ENCODE peak calls at places on chromosomes 2 and 18, in eight cellular contexts. B is ovary, G is thoracic aorta, L is breast epithelium, X is OCI-LY7, D is PC-9, W is pancreas, V is stomach. F is an unnamed sample.

GRCh38 chr2:107168141-107168540 is 282.2 kb upstream of the ST6GAL2 start:
- DNase-seq in B (no peak), G (no peak), L (no peak), X (no peak), D (no peak), W (no peak), V (no peak), F (no peak)

GRCh38 chr2:81550277-81550676 is 1245.7 kb upstream of the LRRTM1 start:
- DNase-seq in B (no peak), G (no peak), L (no peak), X (no peak), D (no peak), W (no peak), V (no peak), F (no peak)

GRCh38 chr2:230849633-230850357 is 14.9 kb upstream of the ITM2C start:
- DNase-seq in B (no peak), G (no peak), L (no peak), X (peak; percentile 48), D (no peak), W (no peak), V (peak; percentile 72), F (no peak)

GRCh38 chr2:62188416-62188815 is 7.5 kb upstream of the B3GNT2 start:
- DNase-seq in B (no peak), G (no peak), L (no peak), X (no peak), D (no peak), W (no peak), V (no peak), F (no peak)

GRCh38 chr2:129711816-129712420 is 267.5 kb upstream of the RAB6C start:
- DNase-seq in B (no peak), G (no peak), L (no peak), X (no peak), D (no peak), W (no peak), V (no peak), F (no peak)

GRCh38 chr18:62294073-62294472 is 31.0 kb upstream of the TNFRSF11A start:
- DNase-seq in B (no peak), G (no peak), L (no peak), X (no peak), D (no peak), W (no peak), V (no peak), F (no peak)

GRCh38 chr2:165295643-165296042 is 56.4 kb downstream of the SCN2A start:
- DNase-seq in B (no peak), G (no peak), L (no peak), X (no peak), D (no peak), W (no peak), V (no peak), F (no peak)

GRCh38 chr2:120791961-120792295 is 56.3 kb downstream of the GLI2 start:
- DNase-seq in B (no peak), G (no peak), L (no peak), X (no peak), D (peak; percentile 75), W (no peak), V (no peak), F (no peak)

GRCh38 chr18:12837747-12838146 is 46.3 kb downstream of the PTPN2 start:
- DNase-seq in B (no peak), G (no peak), L (no peak), X (no peak), D (peak; percentile 77), W (no peak), V (no peak), F (no peak)

GRCh38 chr18:42936289-42936688 is 179.2 kb downstream of the RIT2 start:
- DNase-seq in B (no peak), G (no peak), L (no peak), X (no peak), D (no peak), W (no peak), V (no peak), F (no peak)

GRCh38 chr18:74768096-74768495 is 170.4 kb downstream of the ZNF407 start:
- DNase-seq in B (no peak), G (no peak), L (no peak), X (no peak), D (no peak), W (no peak), V (no peak), F (no peak)

GRCh38 chr2:174666312-174666711 is 68.7 kb upstream of the WIPF1 start:
- DNase-seq in B (no peak), G (no peak), L (no peak), X (no peak), D (no peak), W (no peak), V (no peak), F (no peak)

GRCh38 chr2:3870222-3870621 is 166.8 kb downstream of the DCDC2C start:
- DNase-seq in B (no peak), G (no peak), L (no peak), X (no peak), D (no peak), W (no peak), V (no peak), F (no peak)

GRCh38 chr2:123961576-123961975 is 63.5 kb upstream of the CNTNAP5 start:
- DNase-seq in B (no peak), G (no peak), L (no peak), X (no peak), D (no peak), W (no peak), V (no peak), F (no peak)

GRCh38 chr18:74222710-74223497 is 68.9 kb downstream of the CYB5A start:
- DNase-seq in B (no peak), G (no peak), L (no peak), X (no peak), D (no peak), W (no peak), V (no peak), F (no peak)

GRCh38 chr2:73156539-73157124 is 43.9 kb upstream of the RAB11FIP5 start:
- DNase-seq in B (peak; percentile 32), G (no peak), L (no peak), X (no peak), D (no peak), W (peak; percentile 36), V (peak; percentile 70), F (no peak)

GRCh38 chr2:57075226-57075625 is 891.4 kb downstream of the CCDC85A start:
- DNase-seq in B (no peak), G (no peak), L (no peak), X (no peak), D (no peak), W (no peak), V (no peak), F (no peak)

GRCh38 chr2:58731488-58731869 is 490.4 kb upstream of the FANCL start:
- DNase-seq in B (no peak), G (no peak), L (no peak), X (no peak), D (no peak), W (no peak), V (no peak), F (no peak)

GRCh38 chr18:38606841-38607240 is 1041.2 kb upstream of the CELF4 start:
- DNase-seq in B (no peak), G (no peak), L (no peak), X (no peak), D (no peak), W (no peak), V (no peak), F (no peak)

GRCh38 chr18:49499046-49499637 is 12.1 kb upstream of the C18orf32 start:
- DNase-seq in B (no peak), G (no peak), L (no peak), X (no peak), D (no peak), W (no peak), V (no peak), F (no peak)

GRCh38 chr18:30944773-30945172 is 97.8 kb downstream of the DSC3 start:
- DNase-seq in B (no peak), G (no peak), L (no peak), X (no peak), D (no peak), W (no peak), V (no peak), F (no peak)

GRCh38 chr2:98419977-98420725 is 24.5 kb upstream of the INPP4A start:
- DNase-seq in B (no peak), G (no peak), L (no peak), X (no peak), D (no peak), W (no peak), V (no peak), F (no peak)

GRCh38 chr2:9765611-9766531 is 77.4 kb upstream of the TAF1B start:
- DNase-seq in B (no peak), G (no peak), L (peak; percentile 39), X (no peak), D (no peak), W (no peak), V (no peak), F (no peak)

GRCh38 chr2:10863047-10863446 is 48.7 kb upstream of the KCNF1 start:
- DNase-seq in B (no peak), G (no peak), L (no peak), X (no peak), D (no peak), W (no peak), V (no peak), F (no peak)

GRCh38 chr18:63440219-63440618 is 17.9 kb upstream of the VPS4B start:
- DNase-seq in B (no peak), G (no peak), L (no peak), X (no peak), D (no peak), W (no peak), V (no peak), F (no peak)

GRCh38 chr2:132662742-132663141 is 7.3 kb downstream of the LYPD1 start:
- DNase-seq in B (no peak), G (no peak), L (no peak), X (no peak), D (no peak), W (no peak), V (no peak), F (no peak)

GRCh38 chr2:233112261-233113113 is 52.3 kb downstream of the INPP5D start:
- DNase-seq in B (no peak), G (no peak), L (peak; percentile 10), X (no peak), D (no peak), W (no peak), V (no peak), F (peak; percentile 11)

GRCh38 chr18:34158881-34159690 is 65.6 kb downstream of the NOL4 start:
- DNase-seq in B (peak; percentile 21), G (no peak), L (peak; percentile 41), X (no peak), D (no peak), W (peak; percentile 18), V (peak; percentile 25), F (peak; percentile 78)
- TF ChIP-seq CTCF in B (no peak), G (no peak), L (no peak), X (no peak), D (no peak), W (no peak), V (no peak), F (peak; percentile 69)

GRCh38 chr18:47775961-47776360 is 154.5 kb downstream of the SMAD2 start:
- DNase-seq in B (no peak), G (no peak), L (no peak), X (no peak), D (no peak), W (no peak), V (no peak), F (no peak)
- TF ChIP-seq CTCF in B (no peak), G (peak; percentile 23), L (no peak), X (no peak), D (peak; percentile 40), W (no peak), V (no peak), F (peak; percentile 51)

GRCh38 chr2:105526000-105526925 is 127.4 kb upstream of the FHL2 start:
- DNase-seq in B (no peak), G (no peak), L (no peak), X (no peak), D (no peak), W (no peak), V (no peak), F (no peak)
- TF ChIP-seq CTCF in B (no peak), G (no peak), L (no peak), X (no peak), D (no peak), W (no peak), V (no peak), F (no peak)

GRCh38 chr18:3468066-3468705 is 18.2 kb downstream of the TGIF1 start:
- DNase-seq in B (no peak), G (no peak), L (no peak), X (no peak), D (no peak), W (no peak), V (no peak), F (no peak)
- TF ChIP-seq CTCF in B (no peak), G (no peak), L (no peak), X (no peak), D (no peak), W (no peak), V (no peak), F (peak; percentile 45)

F was measured in chondrocyte.